ENCODE peak calls at places on chromosomes 3 and 15, in five cellular contexts. One of them, this sample, is unnamed.
A peak's percentile ranks its signal among the peaks of the same experiment; 100 is the strongest.

GRCh38 chr15:28921925-28922711 is 36.3 kb downstream of the APBA2 start:
- DNase-seq in NT2/D1: no peak
- DNase-seq in GM12878: no peak
- DNase-seq in H1: no peak
- DNase-seq in HepG2: no peak
- DNase-seq in this sample: no peak

GRCh38 chr3:169657351-169658124 is 6.0 kb downstream of the MECOM start:
- DNase-seq in NT2/D1: no peak
- DNase-seq in GM12878: no peak
- DNase-seq in H1: no peak
- DNase-seq in HepG2: peak; percentile 5
- DNase-seq in this sample: no peak

GRCh38 chr3:53274938-53275666 is 19.3 kb upstream of the TKT start:
- DNase-seq in NT2/D1: no peak
- DNase-seq in GM12878: no peak
- DNase-seq in H1: no peak
- DNase-seq in HepG2: no peak
- DNase-seq in this sample: no peak

GRCh38 chr15:55084673-55085072 is 112.1 kb downstream of the RSL24D1 start:
- DNase-seq in NT2/D1: no peak
- DNase-seq in GM12878: no peak
- DNase-seq in H1: no peak
- DNase-seq in HepG2: no peak
- DNase-seq in this sample: no peak

GRCh38 chr3:46933261-46933660 is 43.3 kb downstream of the CCDC12 start:
- DNase-seq in NT2/D1: no peak
- DNase-seq in GM12878: no peak
- DNase-seq in H1: no peak
- DNase-seq in HepG2: no peak
- DNase-seq in this sample: no peak

GRCh38 chr3:10744098-10744465 is 71.9 kb upstream of the SLC6A11 start:
- DNase-seq in NT2/D1: no peak
- DNase-seq in GM12878: no peak
- DNase-seq in H1: no peak
- DNase-seq in HepG2: peak; percentile 6
- DNase-seq in this sample: peak; percentile 26

GRCh38 chr3:45664558-45664957 is 24.6 kb upstream of the SACM1L start:
- DNase-seq in NT2/D1: no peak
- DNase-seq in GM12878: peak; percentile 48
- DNase-seq in H1: no peak
- DNase-seq in HepG2: peak; percentile 18
- DNase-seq in this sample: no peak

GRCh38 chr3:159982442-159982841 is 6.2 kb upstream of the IL12A start:
- DNase-seq in NT2/D1: no peak
- DNase-seq in GM12878: no peak
- DNase-seq in H1: no peak
- DNase-seq in HepG2: no peak
- DNase-seq in this sample: no peak

GRCh38 chr3:144160627-144161026 is 189.0 kb downstream of the DIPK2A start:
- DNase-seq in NT2/D1: no peak
- DNase-seq in GM12878: no peak
- DNase-seq in H1: no peak
- DNase-seq in HepG2: no peak
- DNase-seq in this sample: no peak

GRCh38 chr3:175304437-175304836 is 445.3 kb downstream of the NAALADL2 start:
- DNase-seq in NT2/D1: no peak
- DNase-seq in GM12878: no peak
- DNase-seq in H1: no peak
- DNase-seq in HepG2: no peak
- DNase-seq in this sample: no peak

GRCh38 chr3:159652452-159652851 is 336.2 kb upstream of the IL12A start:
- DNase-seq in NT2/D1: no peak
- DNase-seq in GM12878: no peak
- DNase-seq in H1: no peak
- DNase-seq in HepG2: no peak
- DNase-seq in this sample: no peak

GRCh38 chr15:56244811-56245576 is 1.3 kb upstream of the RFX7 start:
- DNase-seq in NT2/D1: no peak
- DNase-seq in GM12878: no peak
- DNase-seq in H1: no peak
- DNase-seq in HepG2: peak; percentile 85
- DNase-seq in this sample: no peak

GRCh38 chr3:50274371-50275104 is 4.3 kb upstream of the LSMEM2 start:
- DNase-seq in NT2/D1: peak; percentile 73
- DNase-seq in GM12878: no peak
- DNase-seq in H1: no peak
- DNase-seq in HepG2: peak; percentile 60
- DNase-seq in this sample: peak; percentile 76

GRCh38 chr15:70802629-70803028 is 39.3 kb upstream of the UACA start:
- DNase-seq in NT2/D1: no peak
- DNase-seq in GM12878: no peak
- DNase-seq in H1: no peak
- DNase-seq in HepG2: no peak
- DNase-seq in this sample: no peak

GRCh38 chr3:49718419-49719213 is 868 bp downstream of the AMIGO3 start:
- DNase-seq in NT2/D1: no peak
- DNase-seq in GM12878: no peak
- DNase-seq in H1: peak; percentile 23
- DNase-seq in HepG2: no peak
- DNase-seq in this sample: no peak

GRCh38 chr15:100338971-100339444 is 2.8 kb downstream of the ADAMTS17 start:
- DNase-seq in NT2/D1: peak; percentile 75
- DNase-seq in GM12878: no peak
- DNase-seq in H1: no peak
- DNase-seq in HepG2: peak; percentile 30
- DNase-seq in this sample: peak; percentile 66

GRCh38 chr15:81633889-81634288 is 259.9 kb upstream of the TMC3 start:
- DNase-seq in NT2/D1: peak; percentile 5
- DNase-seq in GM12878: no peak
- DNase-seq in H1: no peak
- DNase-seq in HepG2: no peak
- DNase-seq in this sample: no peak

GRCh38 chr3:128217702-128218475 is 64.6 kb downstream of the EEFSEC start:
- DNase-seq in NT2/D1: no peak
- DNase-seq in GM12878: peak; percentile 20
- DNase-seq in H1: no peak
- DNase-seq in HepG2: peak; percentile 8
- DNase-seq in this sample: no peak

GRCh38 chr3:67362686-67363085 is 291.7 kb downstream of the SUCLG2 start:
- DNase-seq in NT2/D1: peak; percentile 13
- DNase-seq in GM12878: no peak
- DNase-seq in H1: no peak
- DNase-seq in HepG2: peak; percentile 69
- DNase-seq in this sample: no peak

GRCh38 chr3:197507541-197507940 is 48.2 kb downstream of the BDH1 start:
- DNase-seq in NT2/D1: no peak
- DNase-seq in GM12878: no peak
- DNase-seq in H1: no peak
- DNase-seq in HepG2: no peak
- DNase-seq in this sample: no peak

GRCh38 chr3:129240436-129240835 is 9.0 kb upstream of the COPG1 start:
- DNase-seq in NT2/D1: no peak
- DNase-seq in GM12878: no peak
- DNase-seq in H1: no peak
- DNase-seq in HepG2: no peak
- DNase-seq in this sample: no peak

GRCh38 chr3:161796780-161797179 is 300.2 kb downstream of the OTOL1 start:
- DNase-seq in NT2/D1: no peak
- DNase-seq in GM12878: no peak
- DNase-seq in H1: no peak
- DNase-seq in HepG2: no peak
- DNase-seq in this sample: no peak

GRCh38 chr3:43948013-43948412 is 257.3 kb downstream of the ABHD5 start:
- DNase-seq in NT2/D1: peak; percentile 16
- DNase-seq in GM12878: no peak
- DNase-seq in H1: no peak
- DNase-seq in HepG2: no peak
- DNase-seq in this sample: no peak

GRCh38 chr3:171967932-171968678 is 71.3 kb upstream of the FNDC3B start:
- DNase-seq in NT2/D1: no peak
- DNase-seq in GM12878: no peak
- DNase-seq in H1: no peak
- DNase-seq in HepG2: no peak
- DNase-seq in this sample: no peak

GRCh38 chr15:79349526-79349925 is 38.6 kb downstream of the TMED3 start:
- DNase-seq in NT2/D1: no peak
- DNase-seq in GM12878: no peak
- DNase-seq in H1: no peak
- DNase-seq in HepG2: no peak
- DNase-seq in this sample: no peak

GRCh38 chr15:48751595-48751994 is 59.3 kb downstream of the CEP152 start:
- DNase-seq in NT2/D1: no peak
- DNase-seq in GM12878: no peak
- DNase-seq in H1: no peak
- DNase-seq in HepG2: no peak
- DNase-seq in this sample: no peak

GRCh38 chr3:188164248-188164687 is 10.3 kb downstream of the LPP start:
- DNase-seq in NT2/D1: no peak
- DNase-seq in GM12878: no peak
- DNase-seq in H1: no peak
- DNase-seq in HepG2: peak; percentile 40
- DNase-seq in this sample: no peak

GRCh38 chr3:147940846-147941245 is 531.7 kb downstream of the ZIC1 start:
- DNase-seq in NT2/D1: no peak
- DNase-seq in GM12878: no peak
- DNase-seq in H1: no peak
- DNase-seq in HepG2: no peak
- DNase-seq in this sample: no peak

GRCh38 chr15:66654718-66655375 is 47.2 kb upstream of the SMAD6 start:
- DNase-seq in NT2/D1: no peak
- DNase-seq in GM12878: no peak
- DNase-seq in H1: no peak
- DNase-seq in HepG2: no peak
- DNase-seq in this sample: no peak

GRCh38 chr15:88246666-88247446 is 9.7 kb downstream of the NTRK3 start:
- DNase-seq in NT2/D1: peak; percentile 81
- DNase-seq in GM12878: no peak
- DNase-seq in H1: peak; percentile 70
- DNase-seq in HepG2: peak; percentile 44
- DNase-seq in this sample: peak; percentile 87
- TF ChIP-seq SUZ12 in NT2/D1: no peak
- TF ChIP-seq SUZ12 in GM12878: no peak
- TF ChIP-seq SUZ12 in H1: no peak
- TF ChIP-seq SUZ12 in HepG2: no peak
- TF ChIP-seq SUZ12 in this sample: no peak

DNA sequence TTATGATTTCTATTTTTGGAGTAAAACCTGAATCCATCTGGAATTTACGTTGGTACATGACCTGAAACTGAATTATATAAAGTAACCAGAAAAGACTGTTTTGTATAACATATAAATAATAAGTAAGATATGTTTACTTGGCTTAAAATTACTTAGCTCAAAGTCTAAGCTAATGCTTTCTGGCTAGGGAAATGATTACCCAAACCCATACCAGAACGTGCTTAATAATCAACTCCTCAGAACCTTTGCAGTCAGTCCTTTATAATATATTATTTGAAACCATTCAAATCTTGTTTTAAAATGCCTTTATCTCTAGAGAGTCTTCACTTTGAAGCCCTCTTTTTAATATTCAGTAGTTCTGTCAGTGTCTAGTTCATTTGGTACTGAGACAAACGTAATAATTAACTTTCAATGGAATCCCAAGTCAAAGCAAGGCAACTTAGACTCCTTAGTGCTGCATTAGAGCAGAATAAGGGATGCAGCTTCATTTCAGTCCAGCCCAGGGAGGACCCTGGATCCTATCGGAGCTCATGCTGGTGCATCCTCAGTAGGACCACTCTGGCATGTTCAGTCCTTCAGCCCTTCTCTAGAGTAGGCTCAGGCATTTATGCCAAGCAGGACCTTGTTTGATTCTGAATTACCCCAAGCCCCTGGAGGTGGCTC is 81.6 kb downstream of the MME start:
- DNase-seq in NT2/D1: no peak
- DNase-seq in GM12878: no peak
- DNase-seq in H1: no peak
- DNase-seq in HepG2: no peak
- DNase-seq in this sample: no peak
- TF ChIP-seq SUZ12 in NT2/D1: no peak
- TF ChIP-seq SUZ12 in GM12878: no peak
- TF ChIP-seq SUZ12 in H1: no peak
- TF ChIP-seq SUZ12 in HepG2: no peak
- TF ChIP-seq SUZ12 in this sample: no peak

GRCh38 chr3:32084870-32085269 is 21.6 kb upstream of the GPD1L start:
- DNase-seq in NT2/D1: no peak
- DNase-seq in GM12878: no peak
- DNase-seq in H1: no peak
- DNase-seq in HepG2: no peak
- DNase-seq in this sample: no peak

GRCh38 chr3:32095431-32095830 is 11.0 kb upstream of the GPD1L start:
- DNase-seq in NT2/D1: no peak
- DNase-seq in GM12878: no peak
- DNase-seq in H1: no peak
- DNase-seq in HepG2: peak; percentile 57
- DNase-seq in this sample: no peak

GRCh38 chr3:32083901-32084300 is 22.5 kb upstream of the GPD1L start:
- DNase-seq in NT2/D1: no peak
- DNase-seq in GM12878: no peak
- DNase-seq in H1: no peak
- DNase-seq in HepG2: no peak
- DNase-seq in this sample: no peak

GRCh38 chr3:32093204-32093603 is 13.2 kb upstream of the GPD1L start:
- DNase-seq in NT2/D1: no peak
- DNase-seq in GM12878: no peak
- DNase-seq in H1: no peak
- DNase-seq in HepG2: no peak
- DNase-seq in this sample: no peak

DNA sequence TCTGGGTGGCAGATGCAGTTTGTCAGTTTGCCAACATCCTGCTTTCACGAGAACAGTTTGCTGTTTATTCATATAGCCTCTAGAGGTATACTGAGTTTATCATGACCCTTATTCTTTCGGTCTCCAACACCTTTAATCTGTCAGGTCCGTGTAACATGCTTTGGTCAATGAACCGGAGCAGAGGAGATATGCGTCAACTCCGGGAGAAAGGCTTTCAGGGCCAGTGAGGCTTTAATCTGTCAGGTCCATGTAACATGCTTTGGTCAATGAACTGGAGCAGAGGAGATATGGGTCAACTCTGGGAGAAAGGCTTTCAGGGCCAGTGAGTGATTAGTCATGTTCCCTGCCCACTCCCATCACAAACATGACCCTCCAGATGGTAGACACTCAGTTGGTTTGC is 16.9 kb upstream of the GPD1L start:
- DNase-seq in NT2/D1: no peak
- DNase-seq in GM12878: no peak
- DNase-seq in H1: no peak
- DNase-seq in HepG2: no peak
- DNase-seq in this sample: no peak
- TF ChIP-seq SUZ12 in NT2/D1: no peak
- TF ChIP-seq SUZ12 in GM12878: no peak
- TF ChIP-seq SUZ12 in H1: no peak
- TF ChIP-seq SUZ12 in HepG2: no peak
- TF ChIP-seq SUZ12 in this sample: no peak

DNA sequence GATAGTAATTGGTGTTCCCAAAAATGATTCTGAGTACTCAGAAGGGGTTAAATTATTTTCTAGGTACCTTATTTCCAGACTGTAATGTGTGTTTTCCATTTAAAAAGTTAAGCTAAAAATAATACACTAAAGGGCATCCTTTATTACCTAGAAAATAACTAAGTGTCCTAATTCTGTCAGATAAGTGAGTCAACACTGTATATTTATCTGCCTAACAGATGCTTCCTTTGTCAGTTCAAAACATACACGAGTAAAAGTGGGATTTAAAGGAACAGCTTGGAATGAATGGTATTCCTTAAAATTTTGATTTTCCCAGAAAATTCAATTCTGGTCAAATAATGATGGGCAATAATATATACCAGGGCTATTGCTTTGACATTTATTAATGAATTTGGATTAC is 78.3 kb downstream of the ADAMTSL3 start:
- DNase-seq in NT2/D1: no peak
- DNase-seq in GM12878: no peak
- DNase-seq in H1: no peak
- DNase-seq in HepG2: no peak
- DNase-seq in this sample: no peak
- TF ChIP-seq SUZ12 in NT2/D1: no peak
- TF ChIP-seq SUZ12 in GM12878: no peak
- TF ChIP-seq SUZ12 in H1: no peak
- TF ChIP-seq SUZ12 in HepG2: no peak
- TF ChIP-seq SUZ12 in this sample: no peak

This sample was measured in HEK293T.